ENCODE peak calls at places on chromosomes 3 and 15, in nine cellular contexts. H is T-helper 9 cell; W is ureter; D is CD4-positive, alpha-beta memory T cell; E is hippocampal formation; R is GF-D8; P is MM.1S; I is neuronal stem cell; F is NB4. Y is an unnamed sample.

GRCh38 chr3:190911382-190911781 is 48.9 kb upstream of the GMNC start:
- DNase-seq in H (no peak), W (no peak), D (no peak), E (no peak), R (no peak), P (no peak), I (peak; percentile 76), F (no peak), Y (no peak)

GRCh38 chr15:85380860-85381535 is 595 bp downstream of the AKAP13 start:
- DNase-seq in H (peak; percentile 61), W (no peak), D (peak; percentile 67), E (no peak), R (no peak), P (peak; percentile 52), I (peak; percentile 65), F (no peak), Y (peak; percentile 17)

GRCh38 chr3:123159926-123160635 is 41.7 kb upstream of the SEC22A start:
- DNase-seq in H (no peak), W (no peak), D (no peak), E (no peak), R (no peak), P (no peak), I (no peak), F (no peak), Y (no peak)

GRCh38 chr15:63195257-63196023 is 6.0 kb downstream of the RAB8B start:
- DNase-seq in H (no peak), W (no peak), D (no peak), E (no peak), R (no peak), P (no peak), I (no peak), F (peak; percentile 41), Y (no peak)

GRCh38 chr3:149448331-149448831 is 26.1 kb upstream of the TM4SF4 start:
- DNase-seq in H (no peak), W (no peak), D (no peak), E (no peak), R (peak; percentile 1), P (no peak), I (no peak), F (peak; percentile 51), Y (no peak)

GRCh38 chr15:63015618-63016017 is 26.9 kb upstream of the TPM1 start:
- DNase-seq in H (no peak), W (no peak), D (no peak), E (no peak), R (no peak), P (no peak), I (no peak), F (no peak), Y (no peak)

GRCh38 chr3:73796382-73796781 is 171.6 kb upstream of the PDZRN3 start:
- DNase-seq in H (no peak), W (no peak), D (no peak), E (no peak), R (no peak), P (no peak), I (no peak), F (no peak), Y (no peak)

GRCh38 chr15:42581272-42581730 is 5.9 kb downstream of the STARD9 start:
- DNase-seq in H (peak; percentile 70), W (peak; percentile 89), D (peak; percentile 79), E (peak; percentile 90), R (peak; percentile 20), P (peak; percentile 81), I (peak; percentile 70), F (peak; percentile 88), Y (peak; percentile 21)

GRCh38 chr3:5304789-5305680 is 117.5 kb downstream of the EDEM1 start:
- DNase-seq in H (no peak), W (peak; percentile 52), D (peak; percentile 3), E (peak; percentile 53), R (no peak), P (peak; percentile 48), I (peak; percentile 52), F (peak; percentile 64), Y (no peak)

GRCh38 chr3:170563712-170564423 is 22.0 kb downstream of the SLC7A14 start:
- DNase-seq in H (no peak), W (no peak), D (no peak), E (no peak), R (no peak), P (peak; percentile 26), I (no peak), F (no peak), Y (no peak)

GRCh38 chr15:77160562-77161481 is 89.9 kb upstream of the TSPAN3 start:
- DNase-seq in H (no peak), W (peak; percentile 58), D (peak; percentile 13), E (no peak), R (peak; percentile 25), P (no peak), I (no peak), F (no peak), Y (no peak)

GRCh38 chr3:79618883-79619282 is 148.9 kb downstream of the ROBO1 start:
- DNase-seq in H (no peak), W (no peak), D (no peak), E (no peak), R (no peak), P (no peak), I (no peak), F (no peak), Y (no peak)

GRCh38 chr3:43867673-43868072 is 176.9 kb downstream of the ABHD5 start:
- DNase-seq in H (no peak), W (no peak), D (no peak), E (no peak), R (no peak), P (no peak), I (no peak), F (no peak), Y (no peak)

GRCh38 chr3:105516972-105517371 is 150.3 kb downstream of the ALCAM start:
- DNase-seq in H (no peak), W (no peak), D (no peak), E (no peak), R (no peak), P (no peak), I (no peak), F (peak; percentile 8), Y (no peak)

GRCh38 chr3:56775356-56775914 is 26.3 kb downstream of the ARHGEF3 start:
- DNase-seq in H (no peak), W (no peak), D (no peak), E (no peak), R (no peak), P (no peak), I (no peak), F (no peak), Y (no peak)

GRCh38 chr3:46122046-46122445 is 86.1 kb downstream of the CCR1 start:
- DNase-seq in H (no peak), W (no peak), D (no peak), E (no peak), R (no peak), P (no peak), I (no peak), F (no peak), Y (no peak)

GRCh38 chr3:128322030-128323022 is 144.4 kb downstream of the DNAJB8 start:
- DNase-seq in H (peak; percentile 44), W (peak; percentile 58), D (peak; percentile 61), E (no peak), R (no peak), P (peak; percentile 11), I (no peak), F (peak; percentile 54), Y (no peak)

Y was measured in esophagus squamous epithelium.